ENCODE peak calls at places on chromosome 21, in four cellular contexts. One of them, this sample, is unnamed.

GRCh38 chr21:34313116-34313515 is 50.7 kb upstream of the KCNE2 start:
- DNase-seq in hepatic stellate cell: no peak
- DNase-seq in Caki2: no peak
- DNase-seq in cardiac fibroblast: peak
- DNase-seq in this sample: no peak

GRCh38 chr21:44820851-44821250 is 3.0 kb upstream of the SUMO3 start:
- DNase-seq in hepatic stellate cell: peak
- DNase-seq in Caki2: no peak
- DNase-seq in cardiac fibroblast: no peak
- DNase-seq in this sample: peak

GRCh38 chr21:31394309-31394708 is 50.2 kb upstream of the TIAM1 start:
- DNase-seq in hepatic stellate cell: no peak
- DNase-seq in Caki2: no peak
- DNase-seq in cardiac fibroblast: no peak
- DNase-seq in this sample: no peak

GRCh38 chr21:38306833-38307232 is 50.0 kb downstream of the KCNJ15 start:
- DNase-seq in hepatic stellate cell: peak
- DNase-seq in Caki2: no peak
- DNase-seq in cardiac fibroblast: peak
- DNase-seq in this sample: no peak

GRCh38 chr21:33110340-33110715 is 40.4 kb downstream of the OLIG1 start:
- DNase-seq in hepatic stellate cell: no peak
- DNase-seq in Caki2: no peak
- DNase-seq in cardiac fibroblast: no peak
- DNase-seq in this sample: no peak

GRCh38 chr21:39373634-39374033 is 24.7 kb upstream of the HMGN1 start:
- DNase-seq in hepatic stellate cell: peak
- DNase-seq in Caki2: no peak
- DNase-seq in cardiac fibroblast: peak
- DNase-seq in this sample: no peak

GRCh38 chr21:45163413-45164123 is 89.2 kb downstream of the ADARB1 start:
- DNase-seq in hepatic stellate cell: no peak
- DNase-seq in Caki2: no peak
- DNase-seq in cardiac fibroblast: no peak
- DNase-seq in this sample: no peak

GRCh38 chr21:40284481-40284880 is 417.2 kb downstream of the PCP4 start:
- DNase-seq in hepatic stellate cell: no peak
- DNase-seq in Caki2: no peak
- DNase-seq in cardiac fibroblast: no peak
- DNase-seq in this sample: no peak

GRCh38 chr21:21200103-21200938 is 202.1 kb downstream of the NCAM2 start:
- DNase-seq in hepatic stellate cell: peak
- DNase-seq in Caki2: peak
- DNase-seq in cardiac fibroblast: peak
- DNase-seq in this sample: peak

GRCh38 chr21:37071561-37072238 is 1.2 kb downstream of the PIGP start:
- DNase-seq in hepatic stellate cell: peak
- DNase-seq in Caki2: peak
- DNase-seq in cardiac fibroblast: peak
- DNase-seq in this sample: peak

This sample was measured in AG08396.